ENCODE peak calls at places on chromosomes 16 and 17, in seven cellular contexts. A is GM23248, W is adrenal gland, P is neuronal stem cell, Q is OCI-LY7, B is adipocyte, T is aorta. N is an unnamed sample. For H3K4me1, the result is how much of the 10 kb centered on the place peaks cover.

GRCh38 chr16:48586083-48586482 is 23.9 kb downstream of the N4BP1 start:
- DNase-seq in W (no peak), Q (no peak), P (no peak), B (no peak), T (no peak), A (no peak), N (no peak)

GRCh38 chr16:20678242-20678641 is 19.2 kb downstream of the ACSM1 start:
- DNase-seq in T (no peak), P (no peak), Q (no peak), A (no peak), W (no peak), B (no peak), N (no peak)

GRCh38 chr16:84643677-84644076 is 4.6 kb upstream of the KLHL36 start:
- DNase-seq in W (no peak), A (no peak), Q (peak), T (no peak), B (peak), P (no peak), N (no peak)

GRCh38 chr17:61396586-61397085 is 3.0 kb upstream of the TBX2 start:
- DNase-seq in T (no peak), W (no peak), B (peak), P (no peak), A (peak), Q (no peak), N (no peak)

GRCh38 chr17:32723310-32723955 is 153.5 kb downstream of the MYO1D start:
- DNase-seq in W (no peak), B (no peak), Q (no peak), T (no peak), P (no peak), A (peak), N (no peak)

GRCh38 chr17:17792551-17793377 is 44.0 kb downstream of the SREBF1 start:
- DNase-seq in W (peak), T (no peak), A (peak), B (no peak), Q (no peak), P (no peak), N (peak)

GRCh38 chr17:55435408-55435807 is 13.8 kb upstream of the MMD start:
- DNase-seq in T (no peak), W (no peak), P (no peak), A (no peak), Q (no peak), B (no peak), N (no peak)

GRCh38 chr16:81831722-81832126 is 52.6 kb downstream of the PLCG2 start:
- DNase-seq in Q (peak), T (peak), A (peak), B (no peak), P (no peak), W (peak), N (peak)

GRCh38 chr16:29811896-29812665 is at the start of gene PRRT2:
- DNase-seq in A (peak), W (peak), T (peak), P (peak), Q (no peak), B (peak), N (peak)

GRCh38 chr17:62781826-62782225 is 26.3 kb downstream of the MARCHF10 start:
- DNase-seq in A (peak), Q (no peak), P (no peak), W (no peak), B (peak), T (no peak), N (no peak)

GRCh38 chr16:57166951-57167350 is 18.9 kb downstream of the PSME3IP1 start:
- DNase-seq in P (no peak), A (peak), B (peak), W (no peak), T (no peak), Q (no peak), N (peak)

GRCh38 chr17:72931163-72931562 is 161.3 kb downstream of the SLC39A11 start:
- DNase-seq in P (no peak), W (no peak), A (no peak), B (no peak), Q (peak), T (no peak), N (no peak)

GRCh38 chr16:80459331-80459777 is 81.4 kb upstream of the DYNLRB2 start:
- DNase-seq in P (no peak), T (no peak), Q (no peak), B (no peak), W (no peak), A (peak), N (no peak)

GRCh38 chr16:87698241-87698640 is 67.5 kb downstream of the KLHDC4 start:
- DNase-seq in P (no peak), A (no peak), B (no peak), T (no peak), Q (peak), W (no peak), N (no peak)

GRCh38 chr17:46848534-46848933 is 2.8 kb upstream of the WNT9B start:
- DNase-seq in A (no peak), P (no peak), Q (no peak), T (no peak), W (no peak), B (no peak), N (no peak)

GRCh38 chr16:50747206-50747956 is 5.5 kb downstream of the CYLD start:
- DNase-seq in B (no peak), P (no peak), T (no peak), Q (peak), W (no peak), A (peak), N (no peak)

GRCh38 chr16:29876578-29877249 is 13.7 kb upstream of the CDIPT start:
- DNase-seq in A (peak), Q (no peak), T (no peak), B (no peak), W (no peak), P (no peak), N (no peak)

GRCh38 chr17:28807925-28808641 is 34.5 kb downstream of the FAM222B start:
- DNase-seq in B (peak), W (peak), P (no peak), A (peak), Q (no peak), T (no peak), N (no peak)

GRCh38 chr16:57113042-57113453 is 20.7 kb downstream of the CPNE2 start:
- DNase-seq in W (no peak), P (no peak), B (peak), T (no peak), A (peak), Q (no peak), N (no peak)

GRCh38 chr17:42555122-42555622 is 2.4 kb downstream of the HSD17B1 start:
- DNase-seq in B (no peak), P (no peak), A (no peak), W (no peak), Q (no peak), T (no peak), N (no peak)

GRCh38 chr17:47239663-47240374 is 13.8 kb upstream of the ITGB3 start:
- DNase-seq in W (peak), Q (peak), A (peak), B (peak), P (no peak), T (peak), N (peak)

GRCh38 chr16:54890381-54890780 is 40.3 kb upstream of the IRX5 start:
- DNase-seq in A (no peak), W (no peak), Q (no peak), B (no peak), P (no peak), T (no peak), N (no peak)

GRCh38 chr17:40794466-40794865 is 5.3 kb downstream of the KRT28 start:
- DNase-seq in Q (no peak), T (no peak), P (no peak), A (no peak), B (no peak), W (no peak), N (no peak)

GRCh38 chr16:16137110-16137509 is 86.2 kb downstream of the ABCC6 start:
- DNase-seq in B (no peak), P (no peak), Q (no peak), A (peak), T (peak), W (no peak), N (no peak)

GRCh38 chr17:33052856-33053255 is 61.2 kb downstream of the SPACA3 start:
- DNase-seq in W (no peak), Q (no peak), T (no peak), A (peak), B (no peak), P (no peak), N (no peak)

GRCh38 chr16:30382398-30383015 is at the start of gene SEPTIN1:
- DNase-seq in P (no peak), A (no peak), W (no peak), B (no peak), Q (peak), T (no peak), N (peak)

GRCh38 chr17:50593321-50593720 is 32.8 kb downstream of the CACNA1G start:
- DNase-seq in P (peak), A (no peak), Q (no peak), T (no peak), B (no peak), W (no peak), N (peak)

GRCh38 chr16:85856054-85856453 is 42.9 kb upstream of the IRF8 start:
- DNase-seq in B (no peak), Q (no peak), A (no peak), W (no peak), T (no peak), P (no peak), N (no peak)

GRCh38 chr16:8644513-8645140 is 23.1 kb downstream of the METTL22 start:
- DNase-seq in B (no peak), T (no peak), A (no peak), W (no peak), Q (no peak), P (no peak), N (no peak)
- H3K4me1 ChIP-seq in B (under half), T (under half), A (under half), W (under half), Q (under half), P (under half), N (under half)

DNA sequence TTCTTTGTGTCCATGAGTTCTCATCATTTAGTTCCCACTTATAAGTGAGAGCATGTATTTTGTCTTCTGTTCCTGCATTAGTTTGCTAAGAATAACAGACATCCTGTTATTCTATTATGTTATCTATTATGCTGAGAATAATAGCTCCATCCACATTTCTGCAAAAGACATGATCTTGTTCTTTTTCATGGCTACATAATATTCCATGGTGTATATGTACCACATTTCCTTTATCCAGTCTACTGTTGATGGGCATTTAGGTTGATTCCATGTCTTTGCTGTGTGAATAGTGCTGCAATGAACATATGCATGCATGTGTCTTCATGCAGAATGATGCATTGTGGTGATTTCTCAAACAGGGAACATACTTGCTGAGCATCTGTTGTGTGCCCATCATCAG is 21.4 kb downstream of the PIK3R5 start:
- DNase-seq in Q (no peak), P (no peak), A (no peak), W (no peak), T (no peak), B (no peak), N (no peak)
- H3K4me1 ChIP-seq in Q (under half), P (under half), A (under half), W (under half), T (under half), B (under half), N (half or more)

GRCh38 chr17:44547625-44548297 is 9.5 kb upstream of the FZD2 start:
- DNase-seq in B (peak), T (no peak), Q (no peak), A (no peak), W (no peak), P (no peak), N (peak)

GRCh38 chr17:44549736-44550135 is 7.5 kb upstream of the FZD2 start:
- DNase-seq in B (no peak), P (no peak), A (no peak), W (no peak), T (no peak), Q (no peak), N (no peak)

GRCh38 chr17:44548714-44549230 is 8.5 kb upstream of the FZD2 start:
- DNase-seq in T (no peak), W (no peak), A (no peak), P (no peak), Q (no peak), B (no peak), N (no peak)

GRCh38 chr17:44543905-44544523 is 13.3 kb upstream of the FZD2 start:
- DNase-seq in Q (no peak), P (no peak), A (no peak), T (no peak), W (no peak), B (no peak), N (no peak)

DNA sequence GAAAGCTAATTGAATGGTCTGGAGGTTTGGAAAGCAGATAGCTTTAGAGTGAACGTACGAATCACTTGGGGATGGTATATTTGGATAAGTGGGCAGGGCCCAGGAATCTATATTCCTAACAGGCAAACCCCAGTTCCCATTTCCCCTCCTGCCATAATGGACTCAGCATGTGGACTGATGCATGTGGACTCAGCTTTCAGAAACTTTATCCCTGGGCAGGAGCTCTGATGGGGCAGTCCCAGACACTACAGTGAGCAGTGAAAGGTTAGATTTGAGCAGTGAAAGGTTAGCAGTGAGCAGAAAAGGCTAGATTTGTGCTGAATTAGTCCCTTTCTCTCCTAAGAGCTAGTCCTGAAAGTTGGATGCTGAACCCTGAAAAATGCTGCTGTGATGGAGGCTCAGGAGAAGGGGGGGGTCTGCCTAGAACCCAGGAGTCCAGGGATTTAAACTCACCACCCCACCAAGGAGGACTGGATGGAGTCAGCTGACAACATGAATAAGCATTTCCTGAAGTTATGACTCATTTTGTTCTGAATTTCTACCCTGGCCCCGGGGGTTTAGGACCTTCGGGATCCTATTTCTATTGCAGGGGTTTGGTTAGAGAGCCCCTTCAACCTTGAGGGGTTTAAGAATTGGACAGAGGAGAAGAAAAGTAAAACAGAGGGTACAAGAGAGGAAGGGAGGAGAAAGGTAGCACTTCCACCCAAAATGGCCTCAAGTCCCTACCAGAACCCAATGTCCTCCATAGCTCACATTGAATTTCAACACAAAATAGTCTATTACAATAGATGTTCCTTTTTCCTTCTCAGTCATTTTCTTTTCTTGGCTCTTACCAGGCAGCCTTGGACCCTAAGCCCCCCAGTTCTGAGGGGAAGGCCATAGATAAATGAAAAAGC is 10.3 kb upstream of the FZD2 start:
- DNase-seq in P (no peak), B (peak), A (peak), Q (no peak), W (no peak), T (no peak), N (no peak)
- H3K4me1 ChIP-seq in P (half or more), B (half or more), A (half or more), Q (under half), W (under half), T (under half), N (under half)

GRCh38 chr16:68328151-68328859 is 17.5 kb downstream of the PRMT7 start:
- DNase-seq in A (peak), B (peak), P (peak), W (peak), T (peak), Q (peak), N (peak)
- H3K4me1 ChIP-seq in A (under half), B (under half), P (under half), W (under half), T (under half), Q (under half), N (under half)

GRCh38 chr17:78180508-78180907 is 6.3 kb downstream of the TK1 start:
- DNase-seq in B (no peak), A (no peak), P (no peak), W (no peak), T (no peak), Q (no peak), N (no peak)
- H3K4me1 ChIP-seq in B (under half), A (under half), P (under half), W (under half), T (under half), Q (under half), N (under half)

GRCh38 chr17:57375770-57376181 is 119.5 kb downstream of the MSI2 start:
- DNase-seq in P (no peak), W (no peak), Q (no peak), B (no peak), T (no peak), A (no peak), N (no peak)

GRCh38 chr17:57379237-57380054 is 123.1 kb downstream of the MSI2 start:
- DNase-seq in P (peak), W (no peak), Q (peak), B (peak), A (no peak), T (no peak), N (peak)

GRCh38 chr17:57380055-57380356 is 123.7 kb downstream of the MSI2 start:
- DNase-seq in B (no peak), T (no peak), P (no peak), A (no peak), W (no peak), Q (no peak), N (no peak)

GRCh38 chr17:57375040-57375769 is 118.9 kb downstream of the MSI2 start:
- DNase-seq in P (no peak), B (no peak), Q (no peak), W (no peak), A (no peak), T (no peak), N (no peak)

DNA sequence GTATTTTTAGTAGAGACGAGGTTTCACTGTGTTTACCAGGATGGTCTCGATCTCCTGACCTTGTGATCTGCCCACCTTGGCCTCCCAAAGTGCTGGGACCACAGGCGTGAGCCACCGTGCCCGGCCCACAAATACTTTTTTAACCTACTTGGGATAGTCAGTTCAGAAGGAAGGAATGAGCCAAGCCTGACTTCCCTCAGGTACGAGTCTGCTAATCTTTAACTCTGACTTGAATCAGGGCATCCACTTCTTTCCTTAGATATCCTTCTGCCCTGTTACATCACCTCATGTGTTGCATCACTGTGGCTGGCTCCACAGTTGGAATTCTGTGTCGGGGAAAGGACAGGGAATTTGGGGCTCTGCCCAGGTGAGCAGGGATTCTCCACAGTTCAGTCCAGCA is 120.8 kb downstream of the MSI2 start:
- DNase-seq in P (no peak), B (no peak), T (no peak), W (no peak), Q (no peak), A (no peak), N (no peak)
- H3K4me1 ChIP-seq in P (under half), B (under half), T (under half), W (under half), Q (under half), A (under half), N (under half)

GRCh38 chr16:23088018-23088417 is 61.2 kb downstream of the USP31 start:
- DNase-seq in T (no peak), A (no peak), B (no peak), P (no peak), Q (no peak), W (no peak), N (peak)
- H3K4me1 ChIP-seq in T (under half), A (under half), B (under half), P (under half), Q (under half), W (under half), N (under half)

DNA sequence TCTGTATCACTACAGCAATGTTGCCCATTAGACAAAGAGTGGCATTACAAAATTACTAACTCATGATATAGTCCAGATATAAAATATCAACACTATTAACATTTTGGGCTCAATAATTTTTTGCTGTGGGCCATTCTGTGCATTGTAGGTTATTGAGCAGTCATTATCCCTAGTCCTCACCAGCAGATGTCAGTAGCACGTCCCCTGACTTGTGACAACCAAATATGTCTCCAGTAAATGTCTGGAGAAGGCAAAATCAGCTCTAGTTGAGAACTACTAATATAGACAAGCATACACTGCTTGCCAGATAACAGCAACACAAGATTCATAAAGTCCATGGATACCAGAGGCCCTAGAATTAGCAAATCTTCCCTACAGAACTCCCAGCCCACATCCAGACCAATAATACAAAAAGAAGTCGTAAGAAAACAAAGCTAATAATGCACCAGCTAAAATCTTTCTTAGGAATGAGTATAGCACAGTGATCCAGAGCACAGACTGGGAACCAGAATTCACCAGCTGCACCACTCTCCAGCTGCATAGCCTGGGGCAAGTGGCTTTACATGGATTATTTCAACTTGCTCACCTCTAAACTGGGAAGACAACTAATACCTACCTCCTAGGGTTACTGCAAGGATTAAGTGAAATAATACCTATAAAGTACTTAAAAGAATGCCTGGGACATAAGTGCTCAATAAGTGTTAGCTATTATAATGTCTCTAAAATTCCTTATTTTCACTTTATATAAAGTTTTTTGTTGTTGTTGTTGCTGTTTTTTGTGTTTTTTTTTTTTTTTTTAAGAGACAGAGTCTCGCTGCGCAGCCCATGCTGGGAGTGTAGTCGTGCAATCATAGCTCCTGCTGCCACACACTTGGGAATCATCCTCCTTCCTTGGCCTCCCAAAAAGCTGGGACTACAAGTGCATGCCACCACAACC is 23.7 kb downstream of the HELZ start:
- DNase-seq in W (no peak), B (peak), A (peak), T (no peak), P (no peak), Q (peak), N (no peak)
- H3K4me1 ChIP-seq in W (under half), B (under half), A (under half), T (under half), P (under half), Q (under half), N (under half)

GRCh38 chr16:3076577-3076976 is 11.1 kb downstream of the IL32 start:
- DNase-seq in P (no peak), W (no peak), A (no peak), B (no peak), Q (no peak), T (no peak), N (no peak)
- H3K4me1 ChIP-seq in P (under half), W (under half), A (under half), B (under half), Q (under half), T (under half), N (under half)